ENCODE peak calls at places on chromosomes 13 and 19, in ten cellular contexts. J, Y, V, Z, L, G, T, P, F and A are unnamed samples. For H3K4me1, the result is how much of the 10 kb centered on the place peaks cover.

GRCh38 chr13:37173214-37173613 is 67.8 kb upstream of the CSNK1A1L start:
- DNase-seq in T (no peak), Z (peak), F (no peak), L (no peak), V (no peak), G (no peak), J (no peak), Y (no peak), P (no peak), A (no peak)

GRCh38 chr13:114229486-114229885 is 5.2 kb upstream of the CDC16 start:
- DNase-seq in P (no peak), Y (no peak), F (no peak), G (no peak), L (no peak), J (no peak), T (no peak), Z (peak), V (no peak), A (no peak)

GRCh38 chr13:82305588-82305987 is 1576.7 kb downstream of the SLITRK1 start:
- DNase-seq in F (no peak), P (no peak), V (no peak), J (peak), Y (no peak), T (no peak), Z (no peak), L (no peak), G (no peak), A (no peak)

GRCh38 chr19:6233827-6234511 is 45.8 kb downstream of the MLLT1 start:
- DNase-seq in P (no peak), F (no peak), Y (no peak), J (peak), G (no peak), T (peak), V (peak), L (no peak), Z (no peak), A (no peak)

GRCh38 chr19:44356383-44357111 is at the start of gene ZNF112:
- DNase-seq in P (no peak), V (peak), G (no peak), Y (peak), Z (peak), J (peak), F (peak), T (peak), L (no peak), A (no peak)

GRCh38 chr19:11203194-11204075 is 6.1 kb upstream of the KANK2 start:
- DNase-seq in P (peak), Z (peak), G (peak), J (peak), V (peak), L (no peak), T (peak), Y (no peak), F (peak), A (no peak)

GRCh38 chr13:110758195-110758594 is 44.7 kb downstream of the ING1 start:
- DNase-seq in T (no peak), G (no peak), P (no peak), V (no peak), J (no peak), L (no peak), Y (no peak), Z (peak), F (no peak), A (no peak)

GRCh38 chr13:42667638-42668037 is 93.7 kb downstream of the TNFSF11 start:
- DNase-seq in Z (no peak), G (no peak), P (no peak), F (no peak), T (no peak), Y (no peak), L (no peak), J (no peak), V (no peak), A (no peak)

GRCh38 chr13:40637644-40638043 is 28.8 kb downstream of the FOXO1 start:
- DNase-seq in J (no peak), F (no peak), Y (no peak), Z (no peak), L (no peak), V (no peak), G (no peak), P (no peak), T (no peak), A (no peak)

GRCh38 chr19:18274303-18274775 is at the start of gene IQCN:
- DNase-seq in J (no peak), G (no peak), F (peak), P (no peak), L (peak), V (no peak), Y (no peak), T (no peak), Z (peak), A (peak)

GRCh38 chr19:15937771-15938170 is 3.4 kb upstream of the CYP4F11 start:
- DNase-seq in Z (no peak), P (no peak), G (no peak), Y (no peak), L (no peak), F (no peak), T (no peak), J (peak), V (no peak), A (no peak)

GRCh38 chr13:18948664-18949488 is 232.7 kb downstream of the TUBA3C start:
- DNase-seq in G (no peak), L (no peak), F (no peak), P (no peak), Z (no peak), V (no peak), J (no peak), Y (no peak), T (no peak), A (no peak)

GRCh38 chr13:53311561-53311960 is 282.9 kb downstream of the OLFM4 start:
- DNase-seq in L (no peak), Z (no peak), F (no peak), T (no peak), P (no peak), V (no peak), Y (no peak), J (no peak), G (no peak), A (no peak)

GRCh38 chr13:89688908-89689307 is 1658.6 kb upstream of the MIR17HG start:
- DNase-seq in T (no peak), Z (no peak), F (no peak), Y (no peak), L (no peak), P (no peak), J (no peak), G (no peak), V (peak), A (no peak)

GRCh38 chr13:24709186-24709913 is 29.1 kb downstream of the ATP12A start:
- DNase-seq in Y (no peak), Z (no peak), F (peak), V (no peak), T (no peak), L (peak), G (peak), P (peak), J (no peak), A (peak)

GRCh38 chr13:44397766-44398223 is 24.2 kb downstream of the SERP2 start:
- DNase-seq in L (no peak), G (no peak), P (no peak), F (peak), V (no peak), T (no peak), Y (no peak), J (no peak), Z (no peak), A (no peak)

GRCh38 chr13:101514695-101515275 is 62.3 kb downstream of the ITGBL1 start:
- DNase-seq in L (peak), J (no peak), F (no peak), G (peak), Y (no peak), T (no peak), P (no peak), V (peak), Z (peak), A (no peak)

GRCh38 chr13:20608438-20609020 is 41.6 kb downstream of the IFT88 start:
- DNase-seq in J (no peak), Y (no peak), T (no peak), F (no peak), V (no peak), L (no peak), G (no peak), P (no peak), Z (peak), A (no peak)

DNA sequence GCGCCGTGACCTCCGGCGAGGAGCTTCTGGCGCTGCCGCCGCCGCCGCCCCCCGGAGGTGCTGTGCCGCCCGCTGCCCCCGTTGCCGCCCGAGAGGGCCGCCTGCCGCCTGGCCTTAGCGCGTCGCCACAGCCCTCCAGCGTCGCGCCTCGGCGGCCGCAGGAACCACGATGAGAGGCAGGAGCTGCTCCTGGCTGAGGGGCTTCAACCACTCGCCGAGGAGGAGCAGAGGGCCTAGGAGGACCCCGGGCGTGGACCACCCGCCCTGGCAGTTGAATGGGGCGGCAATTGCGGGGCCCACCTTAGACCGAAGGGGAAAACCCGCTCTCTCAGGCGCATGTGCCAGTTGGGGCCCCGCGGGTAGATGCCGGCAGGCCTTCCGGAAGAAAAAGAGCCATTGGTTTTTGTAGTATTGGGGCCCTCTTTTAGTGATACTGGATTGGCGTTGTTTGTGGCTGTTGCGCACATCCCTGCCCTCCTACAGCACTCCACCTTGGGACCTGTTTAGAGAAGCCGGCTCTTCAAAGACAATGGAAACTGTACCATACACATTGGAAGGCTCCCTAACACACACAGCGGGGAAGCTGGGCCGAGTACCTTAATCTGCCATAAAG is 4.8 kb downstream of the PDX1 start:
- DNase-seq in V (no peak), G (no peak), P (no peak), L (no peak), Y (no peak), J (no peak), F (no peak), T (no peak), Z (no peak), A (no peak)
- H3K4me3 ChIP-seq in V (no peak), G (no peak), P (no peak), L (no peak), Y (no peak), J (no peak), F (no peak), T (no peak), Z (no peak), A (no peak)

DNA sequence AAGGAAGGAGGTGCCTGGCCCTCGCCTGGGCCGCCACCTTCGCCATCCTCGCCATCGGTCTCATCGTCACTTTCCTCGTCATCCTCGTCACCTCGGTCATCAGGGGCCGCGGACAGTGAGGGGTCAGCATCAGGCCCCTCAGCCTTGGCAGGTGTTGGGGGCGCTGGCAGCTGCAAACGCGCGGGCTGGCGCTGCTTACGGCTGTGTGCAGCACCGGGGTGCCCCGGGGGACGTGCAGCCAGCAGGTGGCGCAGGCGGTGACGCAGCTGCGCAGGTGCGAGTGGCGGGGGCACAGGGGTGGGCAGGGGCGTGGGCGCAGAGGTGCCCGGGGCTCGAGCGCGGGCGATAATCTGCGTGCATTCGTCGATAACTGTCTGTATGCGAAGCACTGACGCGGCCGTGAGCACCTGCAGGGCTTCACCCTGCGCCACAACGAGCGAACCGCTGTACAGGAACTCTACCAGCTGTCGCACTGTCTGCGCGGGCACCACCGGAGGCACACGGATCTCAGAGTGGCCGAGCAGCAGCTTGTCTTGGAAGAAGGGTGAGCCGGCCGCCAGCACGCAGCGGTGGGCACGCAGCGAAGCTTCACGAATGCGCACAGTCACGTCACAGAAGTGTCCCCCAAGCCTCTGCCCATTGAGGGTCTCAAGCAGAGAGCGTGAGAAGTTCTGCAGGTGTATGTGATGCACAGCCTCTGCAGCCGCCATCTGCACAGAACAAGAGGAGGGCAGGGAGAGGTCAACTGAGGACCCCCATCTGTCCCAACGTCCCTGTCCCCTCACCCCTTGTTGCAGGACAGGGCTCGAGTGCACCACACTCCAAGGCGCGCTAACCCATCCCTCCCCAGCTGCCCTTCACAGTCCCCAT is 2.4 kb downstream of the ZBTB45 start:
- DNase-seq in V (no peak), Z (no peak), G (no peak), T (no peak), P (no peak), L (no peak), Y (no peak), J (no peak), F (no peak), A (no peak)
- H3K4me1 ChIP-seq in V (half or more), Z (under half), G (under half), T (under half), P (under half), L (under half), Y (under half), J (under half), F (under half), A (under half)

GRCh38 chr13:22927008-22927393 is 253.8 kb upstream of the SGCG start:
- DNase-seq in L (no peak), Y (no peak), J (no peak), F (no peak), V (no peak), P (no peak), G (no peak), T (no peak), Z (no peak), A (no peak)
- H3K4me3 ChIP-seq in L (no peak), Y (peak), J (peak), F (peak), V (peak), P (no peak), G (no peak), T (peak), Z (no peak), A (no peak)

GRCh38 chr19:37931941-37932655 is 25.1 kb downstream of the SIPA1L3 start:
- DNase-seq in Y (peak), V (peak), G (no peak), Z (peak), L (no peak), P (no peak), F (peak), J (peak), T (peak), A (no peak)

GRCh38 chr19:37932985-37933953 is 26.3 kb downstream of the SIPA1L3 start:
- DNase-seq in Y (no peak), V (no peak), J (no peak), Z (peak), G (no peak), P (no peak), F (no peak), L (no peak), T (no peak), A (no peak)

GRCh38 chr19:37929512-37929911 is 22.5 kb downstream of the SIPA1L3 start:
- DNase-seq in T (no peak), J (no peak), Y (no peak), F (no peak), Z (no peak), P (no peak), L (no peak), G (no peak), V (no peak), A (no peak)

GRCh38 chr19:37928527-37929286 is 21.7 kb downstream of the SIPA1L3 start:
- DNase-seq in T (no peak), P (no peak), G (no peak), L (no peak), Z (no peak), F (no peak), J (no peak), Y (no peak), V (no peak), A (no peak)

GRCh38 chr19:37930416-37930815 is 23.4 kb downstream of the SIPA1L3 start:
- DNase-seq in P (no peak), V (no peak), Z (peak), T (no peak), G (no peak), J (peak), F (no peak), L (no peak), Y (no peak), A (no peak)
- H3K4me1 ChIP-seq in P (under half), V (under half), Z (under half), T (under half), G (under half), J (under half), F (under half), L (under half), Y (under half), A (under half)

GRCh38 chr13:51821666-51822065 is 17.7 kb upstream of the DHRS12 start:
- DNase-seq in G (peak), P (no peak), Z (no peak), V (no peak), Y (no peak), J (no peak), F (no peak), T (no peak), L (peak), A (peak)
- H3K4me3 ChIP-seq in G (peak), P (peak), Z (no peak), V (no peak), Y (no peak), J (no peak), F (no peak), T (no peak), L (peak), A (peak)

DNA sequence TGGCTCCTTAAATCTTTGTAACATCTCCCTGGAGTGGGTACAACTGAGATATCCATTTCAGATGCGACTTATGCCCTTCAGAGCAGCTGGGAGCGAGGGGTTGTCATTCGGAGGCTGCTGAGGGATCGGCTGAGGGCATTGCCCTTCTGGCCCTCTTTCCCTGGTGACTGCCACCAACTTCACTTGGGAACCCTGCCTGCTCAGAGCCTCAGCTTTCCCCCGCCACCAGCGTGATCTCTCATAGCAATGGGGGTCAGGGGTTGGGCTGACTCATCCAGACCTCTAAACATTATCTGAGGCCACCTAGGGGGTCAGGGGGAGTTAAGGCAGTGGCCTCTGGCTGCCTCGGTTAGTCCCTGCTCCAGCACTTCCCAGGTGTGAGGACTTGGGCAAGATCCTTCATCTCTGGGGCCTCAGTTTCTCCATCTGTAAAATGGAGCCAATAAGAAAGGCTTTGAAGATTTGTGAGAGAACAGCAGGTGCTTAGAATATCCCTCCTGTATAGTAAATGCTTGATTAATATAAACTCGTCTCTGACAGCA is 1.1 kb downstream of the PRX start:
- DNase-seq in G (no peak), Z (no peak), F (no peak), V (no peak), P (no peak), L (peak), J (no peak), Y (no peak), T (no peak), A (no peak)
- H3K4me1 ChIP-seq in G (under half), Z (under half), F (under half), V (under half), P (under half), L (under half), J (under half), Y (under half), T (under half), A (under half)

DNA sequence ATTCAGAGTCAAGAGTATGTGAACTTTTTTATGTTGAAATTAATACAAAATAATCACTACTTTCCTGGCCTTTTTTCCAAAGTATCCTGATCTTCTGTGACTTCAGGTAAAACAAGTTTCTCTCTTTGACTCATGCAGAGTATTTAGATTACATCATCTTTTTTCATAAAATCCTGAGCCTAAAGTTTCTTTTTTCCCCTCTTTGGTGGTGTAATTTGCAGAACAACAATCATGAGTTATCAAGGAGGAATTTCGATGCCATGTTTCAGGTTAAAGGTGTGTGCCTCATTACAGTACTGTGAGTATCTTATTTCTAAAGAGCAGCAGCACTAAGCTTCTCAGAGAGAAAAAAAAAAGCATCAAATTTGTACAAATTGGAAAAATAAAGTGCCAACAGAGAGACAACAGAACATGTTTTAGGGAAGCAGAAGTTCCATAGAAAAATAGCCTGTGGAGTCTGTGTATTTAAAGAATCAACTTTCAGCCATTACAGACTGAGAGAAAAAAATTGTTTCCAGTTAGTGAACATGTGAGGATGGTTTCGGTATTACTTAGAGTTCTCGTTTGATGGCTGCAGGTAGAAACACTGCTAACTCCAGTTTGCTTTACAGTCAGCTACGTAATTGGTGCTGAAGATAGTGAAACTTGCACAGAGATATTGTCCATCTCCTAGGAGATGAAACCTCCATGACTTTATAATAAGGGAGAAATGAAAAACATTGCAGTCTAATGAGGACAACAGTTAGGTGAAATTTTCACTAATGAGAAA is 78.1 kb upstream of the PCDH9 start:
- DNase-seq in P (no peak), Z (no peak), J (no peak), G (no peak), F (no peak), V (no peak), L (no peak), Y (no peak), T (no peak), A (no peak)
- H3K4me3 ChIP-seq in P (no peak), Z (no peak), J (no peak), G (no peak), F (no peak), V (no peak), L (no peak), Y (no peak), T (no peak), A (no peak)

GRCh38 chr19:45526143-45526542 is 18.9 kb downstream of the VASP start:
- DNase-seq in J (peak), F (no peak), P (no peak), G (no peak), T (peak), V (peak), Z (peak), Y (no peak), L (no peak), A (no peak)
- H3K4me1 ChIP-seq in J (under half), F (under half), P (under half), G (under half), T (under half), V (under half), Z (under half), Y (under half), L (under half), A (under half)